ENCODE peak calls at places on chromosomes 16 and 17, in eight cellular contexts. One of them, this sample, is unnamed.

GRCh38 chr17:12256380-12256995 is 235.8 kb downstream of the MAP2K4 start:
- DNase-seq in type B pancreatic cell: no peak
- DNase-seq in hepatic stellate cell: peak
- DNase-seq in head of caudate nucleus: peak
- DNase-seq in midbrain: peak
- DNase-seq in prostate gland: peak
- DNase-seq in LHCN-M2: peak
- DNase-seq in HAP-1: peak
- DNase-seq in this sample: peak

GRCh38 chr16:84730406-84731106 is 30.8 kb downstream of the USP10 start:
- DNase-seq in type B pancreatic cell: no peak
- DNase-seq in midbrain: peak
- DNase-seq in HAP-1: no peak
- DNase-seq in head of caudate nucleus: peak
- DNase-seq in prostate gland: peak
- DNase-seq in hepatic stellate cell: peak
- DNase-seq in LHCN-M2: peak
- DNase-seq in this sample: peak

GRCh38 chr16:70662991-70663523 is 16.7 kb downstream of the IL34 start:
- DNase-seq in type B pancreatic cell: no peak
- DNase-seq in prostate gland: no peak
- DNase-seq in LHCN-M2: no peak
- DNase-seq in HAP-1: no peak
- DNase-seq in hepatic stellate cell: no peak
- DNase-seq in midbrain: no peak
- DNase-seq in head of caudate nucleus: no peak
- DNase-seq in this sample: no peak

GRCh38 chr17:72063262-72063661 is 57.6 kb upstream of the SOX9 start:
- DNase-seq in type B pancreatic cell: no peak
- DNase-seq in LHCN-M2: no peak
- DNase-seq in hepatic stellate cell: no peak
- DNase-seq in midbrain: no peak
- DNase-seq in prostate gland: no peak
- DNase-seq in head of caudate nucleus: no peak
- DNase-seq in HAP-1: no peak
- DNase-seq in this sample: no peak

GRCh38 chr17:57484081-57484666 is 227.9 kb downstream of the MSI2 start:
- DNase-seq in hepatic stellate cell: no peak
- DNase-seq in HAP-1: no peak
- DNase-seq in prostate gland: no peak
- DNase-seq in type B pancreatic cell: no peak
- DNase-seq in LHCN-M2: no peak
- DNase-seq in midbrain: no peak
- DNase-seq in head of caudate nucleus: no peak
- DNase-seq in this sample: no peak

GRCh38 chr17:76243826-76244679 is 3.8 kb upstream of the RNF157 start:
- DNase-seq in LHCN-M2: no peak
- DNase-seq in prostate gland: no peak
- DNase-seq in head of caudate nucleus: no peak
- DNase-seq in midbrain: no peak
- DNase-seq in hepatic stellate cell: no peak
- DNase-seq in HAP-1: no peak
- DNase-seq in type B pancreatic cell: peak
- DNase-seq in this sample: no peak

GRCh38 chr16:12225282-12225681 is 248.7 kb downstream of the SNX29 start:
- DNase-seq in type B pancreatic cell: no peak
- DNase-seq in midbrain: no peak
- DNase-seq in LHCN-M2: no peak
- DNase-seq in prostate gland: no peak
- DNase-seq in head of caudate nucleus: no peak
- DNase-seq in HAP-1: no peak
- DNase-seq in hepatic stellate cell: no peak
- DNase-seq in this sample: no peak

GRCh38 chr17:77458202-77459017 is 317.6 kb downstream of the SEC14L1 start:
- DNase-seq in hepatic stellate cell: no peak
- DNase-seq in midbrain: no peak
- DNase-seq in HAP-1: no peak
- DNase-seq in head of caudate nucleus: no peak
- DNase-seq in LHCN-M2: no peak
- DNase-seq in prostate gland: no peak
- DNase-seq in type B pancreatic cell: peak
- DNase-seq in this sample: no peak

GRCh38 chr17:66941773-66942452 is 22.6 kb upstream of the CACNG4 start:
- DNase-seq in prostate gland: no peak
- DNase-seq in type B pancreatic cell: no peak
- DNase-seq in hepatic stellate cell: no peak
- DNase-seq in LHCN-M2: no peak
- DNase-seq in HAP-1: no peak
- DNase-seq in midbrain: no peak
- DNase-seq in head of caudate nucleus: no peak
- DNase-seq in this sample: no peak

GRCh38 chr17:63764701-63765100 is 8.7 kb downstream of the CCDC47 start:
- DNase-seq in midbrain: no peak
- DNase-seq in type B pancreatic cell: no peak
- DNase-seq in head of caudate nucleus: no peak
- DNase-seq in hepatic stellate cell: no peak
- DNase-seq in prostate gland: no peak
- DNase-seq in HAP-1: no peak
- DNase-seq in LHCN-M2: no peak
- DNase-seq in this sample: no peak